ENCODE peak calls at places on chromosome 15, in four cellular contexts. R, V, B and L are unnamed samples. For H3K36me3, the result is how much of the 10 kb centered on the place peaks cover.

GRCh38 chr15:59170295-59170881 is 36.3 kb upstream of the LDHAL6B start:
- DNase-seq in R (peak), V (peak), B (peak), L (peak)

GRCh38 chr15:69648215-69648614 is 195.6 kb downstream of the RPLP1 start:
- DNase-seq in R (peak), V (no peak), B (no peak), L (peak)

GRCh38 chr15:92650256-92650655 is 5.3 kb downstream of the FAM174B start:
- DNase-seq in R (no peak), V (no peak), B (no peak), L (no peak)

GRCh38 chr15:56759450-56759845 is 26.1 kb upstream of the ZNF280D start:
- DNase-seq in R (peak), V (peak), B (peak), L (no peak)

GRCh38 chr15:29934251-29934650 is 112.0 kb upstream of the TJP1 start:
- DNase-seq in R (peak), V (peak), B (peak), L (no peak)

GRCh38 chr15:45121020-45121419 is 6.9 kb downstream of the DUOXA2 start:
- DNase-seq in R (no peak), V (no peak), B (no peak), L (no peak)

GRCh38 chr15:62649793-62650420 is 392.6 kb upstream of the TPM1 start:
- DNase-seq in R (peak), V (peak), B (no peak), L (no peak)

GRCh38 chr15:63107895-63108546 is 13.6 kb upstream of the LACTB start:
- DNase-seq in R (peak), V (peak), B (peak), L (no peak)

GRCh38 chr15:88718731-88719130 is 79.9 kb downstream of the ISG20 start:
- DNase-seq in R (no peak), V (no peak), B (no peak), L (no peak)

GRCh38 chr15:79595995-79596622 is 164.0 kb downstream of the MINAR1 start:
- DNase-seq in R (peak), V (peak), B (peak), L (peak)

GRCh38 chr15:94478763-94479162 is 247.4 kb downstream of the MCTP2 start:
- DNase-seq in R (no peak), V (no peak), B (no peak), L (no peak)

GRCh38 chr15:73317651-73318462 is 50.9 kb downstream of the HCN4 start:
- DNase-seq in R (no peak), V (no peak), B (no peak), L (no peak)

GRCh38 chr15:77243146-77243545 is 172.2 kb upstream of the TSPAN3 start:
- DNase-seq in R (no peak), V (no peak), B (no peak), L (no peak)

GRCh38 chr15:78934063-78935023 is 10.5 kb downstream of the CTSH start:
- DNase-seq in R (peak), V (no peak), B (no peak), L (no peak)

GRCh38 chr15:71329509-71330260 is 214.4 kb downstream of the THSD4 start:
- DNase-seq in R (peak), V (peak), B (peak), L (no peak)

GRCh38 chr15:52559583-52559982 is 9.2 kb downstream of the ARPP19 start:
- DNase-seq in R (peak), V (peak), B (no peak), L (no peak)

GRCh38 chr15:56654624-56655023 is 78.7 kb downstream of the ZNF280D start:
- DNase-seq in R (peak), V (no peak), B (no peak), L (no peak)

GRCh38 chr15:78195735-78196201 is 38.6 kb downstream of the ACSBG1 start:
- DNase-seq in R (peak), V (peak), B (peak), L (peak)

GRCh38 chr15:39801641-39802309 is 19.1 kb upstream of the FSIP1 start:
- DNase-seq in R (peak), V (peak), B (peak), L (peak)

GRCh38 chr15:55915221-55915620 is 78.2 kb downstream of the NEDD4 start:
- DNase-seq in R (peak), V (no peak), B (no peak), L (no peak)

GRCh38 chr15:58590901-58591300 is 158.6 kb downstream of the ADAM10 start:
- DNase-seq in R (no peak), V (no peak), B (no peak), L (no peak)

GRCh38 chr15:27045796-27046195 is 74.8 kb downstream of the GABRG3 start:
- DNase-seq in R (no peak), V (no peak), B (no peak), L (peak)
- H3K36me3 ChIP-seq in R (under half), V (under half), B (under half), L (under half)

GRCh38 chr15:66253296-66253642 is 281 bp downstream of the MEGF11 start:
- DNase-seq in R (no peak), V (no peak), B (no peak), L (no peak)
- TF ChIP-seq EZH2 in R (no peak), V (no peak), B (no peak), L (no peak)

GRCh38 chr15:74548236-74548635 is 7.2 kb downstream of the ARID3B start:
- DNase-seq in R (no peak), V (no peak), B (no peak), L (no peak)
- H3K36me3 ChIP-seq in R (under half), V (under half), B (under half), L (half or more)

GRCh38 chr15:96409231-96410138 is 79.0 kb downstream of the NR2F2 start:
- DNase-seq in R (peak), V (no peak), B (no peak), L (peak)
- TF ChIP-seq EZH2 in R (peak), V (peak), B (no peak), L (peak)

GRCh38 chr15:30956216-30956803 is 35.1 kb downstream of the MTMR10 start:
- DNase-seq in R (no peak), V (no peak), B (no peak), L (no peak)
- H3K36me3 ChIP-seq in R (under half), V (under half), B (under half), L (under half)

DNA sequence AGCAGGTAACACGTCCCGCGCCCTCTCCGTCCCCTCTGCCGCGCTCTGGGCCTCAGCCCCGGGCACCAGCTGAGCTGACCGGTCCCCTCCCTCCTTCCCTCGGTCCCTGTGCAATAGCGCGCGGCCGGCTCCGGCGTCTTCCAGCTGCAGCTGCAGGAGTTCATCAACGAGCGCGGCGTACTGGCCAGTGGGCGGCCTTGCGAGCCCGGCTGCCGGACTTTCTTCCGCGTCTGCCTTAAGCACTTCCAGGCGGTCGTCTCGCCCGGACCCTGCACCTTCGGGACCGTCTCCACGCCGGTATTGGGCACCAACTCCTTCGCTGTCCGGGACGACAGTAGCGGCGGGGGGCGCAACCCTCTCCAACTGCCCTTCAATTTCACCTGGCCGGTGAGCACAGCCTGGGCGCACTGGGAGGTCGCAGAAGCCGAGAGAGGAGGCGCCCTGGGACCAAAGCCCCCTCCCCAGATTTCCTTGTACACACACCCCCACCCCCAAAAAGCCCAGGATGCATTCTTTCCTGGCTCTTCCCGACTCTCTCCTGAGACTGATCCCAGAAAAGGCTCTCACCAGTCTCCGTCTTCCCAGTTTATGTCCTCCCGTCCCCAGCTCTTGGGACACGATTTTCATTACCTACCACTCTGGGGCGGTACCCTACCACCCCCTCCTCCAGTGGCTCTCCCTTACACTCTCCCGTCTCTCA is 740 bp downstream of the DLL4 start:
- DNase-seq in R (peak), V (peak), B (peak), L (peak)
- TF ChIP-seq EZH2 in R (peak), V (peak), B (no peak), L (peak)